ENCODE peak calls at places on chromosomes 3 and 15, in six cellular contexts. R, W, C, Y, D and M are unnamed samples. For H3K4me1, the result is how much of the 10 kb centered on the place peaks cover.

GRCh38 chr3:171679011-171679492 is 131.2 kb downstream of the PLD1 start:
- DNase-seq in D (no peak), R (no peak), W (no peak), Y (no peak), C (no peak), M (no peak)

GRCh38 chr3:178238179-178238578 is 298.1 kb upstream of the KCNMB2 start:
- DNase-seq in W (no peak), R (no peak), D (no peak), C (no peak), Y (no peak), M (no peak)

GRCh38 chr3:66115858-66116654 is 77.3 kb upstream of the MAGI1 start:
- DNase-seq in R (peak), D (peak), W (no peak), Y (peak), C (no peak), M (no peak)

GRCh38 chr15:32028921-32029320 is 1.4 kb upstream of the CHRNA7 start:
- DNase-seq in C (no peak), Y (peak), D (no peak), W (no peak), R (no peak), M (no peak)

GRCh38 chr15:71182522-71182921 is 67.3 kb downstream of the THSD4 start:
- DNase-seq in R (no peak), C (no peak), Y (no peak), W (no peak), D (no peak), M (no peak)

GRCh38 chr15:70538278-70538677 is 225.1 kb downstream of the UACA start:
- DNase-seq in Y (no peak), W (no peak), D (peak), R (no peak), C (no peak), M (no peak)

GRCh38 chr15:69794643-69795461 is 302.9 kb downstream of the TLE3 start:
- DNase-seq in C (no peak), D (peak), R (no peak), Y (peak), W (no peak), M (no peak)

GRCh38 chr3:125367403-125368230 is 7.5 kb downstream of the ZNF148 start:
- DNase-seq in Y (no peak), R (no peak), C (no peak), D (no peak), W (no peak), M (no peak)

GRCh38 chr15:82969353-82969752 is 16.7 kb upstream of the RAMAC start:
- DNase-seq in Y (no peak), W (no peak), C (no peak), R (no peak), D (no peak), M (no peak)

GRCh38 chr3:119302697-119303630 is 8.8 kb downstream of the ARHGAP31 start:
- DNase-seq in R (no peak), D (no peak), W (no peak), C (no peak), Y (no peak), M (no peak)

GRCh38 chr3:19077388-19077787 is 70.9 kb upstream of the KCNH8 start:
- DNase-seq in R (no peak), D (no peak), Y (no peak), C (no peak), W (no peak), M (no peak)

GRCh38 chr3:128864351-128864811 is 15.0 kb upstream of the ACAD9 start:
- DNase-seq in Y (no peak), W (no peak), R (no peak), D (no peak), C (no peak), M (no peak)

GRCh38 chr15:48423342-48423741 is 92.1 kb downstream of the DUT start:
- DNase-seq in C (no peak), Y (no peak), D (no peak), W (no peak), R (no peak), M (no peak)

GRCh38 chr15:51830279-51830806 is 890 bp downstream of the TMOD3 start:
- DNase-seq in R (no peak), Y (peak), W (no peak), D (no peak), C (no peak), M (no peak)

GRCh38 chr15:82132742-82133141 is 86.9 kb upstream of the MEX3B start:
- DNase-seq in Y (no peak), R (peak), D (no peak), W (no peak), C (no peak), M (no peak)

GRCh38 chr3:194757629-194758028 is 71.9 kb downstream of the FAM43A start:
- DNase-seq in W (no peak), Y (no peak), R (no peak), D (no peak), C (no peak), M (no peak)

GRCh38 chr15:45732544-45733130 is 97.8 kb downstream of the SQOR start:
- DNase-seq in Y (peak), W (no peak), D (no peak), R (no peak), C (no peak), M (no peak)

GRCh38 chr3:15281817-15282216 is 50.6 kb downstream of the SH3BP5 start:
- DNase-seq in C (no peak), Y (no peak), W (no peak), D (no peak), R (no peak), M (no peak)

GRCh38 chr3:15286022-15286421 is 46.4 kb downstream of the SH3BP5 start:
- DNase-seq in R (no peak), W (no peak), Y (no peak), C (no peak), D (no peak), M (no peak)

GRCh38 chr3:15280853-15281532 is 51.4 kb downstream of the SH3BP5 start:
- DNase-seq in C (no peak), W (no peak), Y (no peak), R (no peak), D (no peak), M (no peak)

GRCh38 chr3:15283702-15284101 is 48.7 kb downstream of the SH3BP5 start:
- DNase-seq in C (no peak), D (no peak), Y (no peak), R (no peak), W (no peak), M (no peak)

GRCh38 chr3:15284121-15284889 is 48.1 kb downstream of the SH3BP5 start:
- DNase-seq in C (no peak), W (no peak), D (peak), Y (peak), R (no peak), M (no peak)
- H3K4me1 ChIP-seq in C (under half), W (under half), D (under half), Y (under half), R (under half), M (half or more)

GRCh38 chr15:98755138-98755537 is 106.8 kb downstream of the IGF1R start:
- DNase-seq in D (no peak), R (no peak), C (no peak), Y (no peak), W (no peak), M (no peak)

GRCh38 chr15:98751767-98752166 is 103.4 kb downstream of the IGF1R start:
- DNase-seq in Y (no peak), C (no peak), R (no peak), D (no peak), W (no peak), M (no peak)

GRCh38 chr15:98755781-98756180 is 107.4 kb downstream of the IGF1R start:
- DNase-seq in W (no peak), D (no peak), C (no peak), R (no peak), Y (no peak), M (no peak)

GRCh38 chr15:98753726-98754125 is 105.4 kb downstream of the IGF1R start:
- DNase-seq in C (no peak), W (no peak), R (no peak), Y (no peak), D (no peak), M (no peak)

GRCh38 chr15:98754283-98755022 is 106.1 kb downstream of the IGF1R start:
- DNase-seq in Y (no peak), C (no peak), R (no peak), D (no peak), W (no peak), M (no peak)
- H3K4me3 ChIP-seq in Y (no peak), C (no peak), R (peak), D (no peak), W (no peak), M (no peak)

GRCh38 chr3:46942079-46942478 is 34.5 kb downstream of the CCDC12 start:
- DNase-seq in W (no peak), D (no peak), C (peak), Y (no peak), R (no peak), M (no peak)
- H3K4me1 ChIP-seq in W (under half), D (under half), C (under half), Y (half or more), R (under half), M (under half)

GRCh38 chr3:4752201-4753072 is 226.8 kb upstream of the BHLHE40 start:
- DNase-seq in Y (peak), W (no peak), D (no peak), C (peak), R (no peak), M (no peak)
- H3K4me3 ChIP-seq in Y (no peak), W (no peak), D (no peak), C (no peak), R (no peak), M (no peak)

DNA sequence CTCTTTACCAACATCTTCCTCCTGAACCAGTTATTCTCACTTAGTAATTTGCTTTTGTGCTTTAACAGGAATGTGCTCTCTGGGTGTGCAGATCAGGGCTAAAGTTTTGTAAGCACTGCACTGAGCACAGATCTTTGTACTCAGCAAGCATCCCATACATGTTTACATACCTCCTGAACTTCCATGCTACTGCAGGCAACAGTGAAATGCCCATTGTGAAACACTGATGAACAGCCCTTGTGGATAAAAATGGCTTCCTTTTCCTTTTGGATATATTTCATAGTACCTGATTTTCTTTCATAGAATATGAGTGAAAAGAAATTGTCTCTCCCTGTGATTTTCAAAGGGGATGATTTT is 855.9 kb downstream of the MCTP2 start:
- DNase-seq in Y (no peak), R (no peak), W (no peak), D (no peak), C (no peak), M (no peak)
- H3K4me1 ChIP-seq in Y (under half), R (under half), W (under half), D (under half), C (under half), M (under half)

GRCh38 chr3:196969001-196969659 is 497 bp upstream of the PIGZ start:
- DNase-seq in D (peak), C (no peak), W (no peak), Y (peak), R (no peak), M (peak)
- H3K4me3 ChIP-seq in D (peak), C (peak), W (peak), Y (peak), R (peak), M (peak)

DNA sequence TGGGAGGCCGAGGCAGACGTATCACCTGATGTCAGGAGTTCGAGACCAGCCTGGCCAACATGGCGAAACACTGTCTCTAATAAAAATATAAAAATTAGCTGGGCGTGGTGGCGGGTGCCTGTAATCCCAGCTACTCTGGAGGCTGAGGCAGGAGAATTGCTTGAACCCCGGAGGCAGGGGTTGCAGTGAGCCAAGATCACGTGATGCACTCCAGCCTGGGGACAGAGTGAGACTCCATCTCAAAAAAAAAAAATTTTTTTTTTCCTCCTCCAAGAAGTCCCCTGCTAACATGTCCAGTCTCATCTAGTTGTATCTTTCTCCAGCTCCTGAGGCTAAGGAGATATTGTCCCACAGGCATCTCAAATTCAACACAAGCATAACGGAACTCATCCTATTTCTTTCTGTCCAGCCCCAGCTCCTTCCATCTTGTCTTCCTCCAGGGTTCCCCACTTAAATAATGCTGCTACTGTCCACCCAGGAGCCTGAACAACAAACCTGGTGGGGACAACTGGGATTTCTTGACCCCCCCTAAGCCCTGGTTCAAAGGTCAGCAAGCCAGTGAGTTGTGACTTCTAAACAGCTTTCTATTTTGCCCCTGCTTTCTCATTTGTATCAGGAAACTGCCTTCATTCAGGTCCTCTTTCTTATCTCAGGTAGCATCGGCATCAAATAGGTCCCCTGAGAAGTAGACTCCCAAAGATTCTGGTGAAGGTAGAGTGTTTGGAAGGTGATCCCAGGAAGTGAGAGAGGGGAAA is 4.1 kb upstream of the MEF2A start:
- DNase-seq in R (no peak), Y (no peak), C (no peak), D (no peak), W (no peak), M (no peak)
- H3K4me1 ChIP-seq in R (under half), Y (under half), C (under half), D (under half), W (under half), M (under half)

DNA sequence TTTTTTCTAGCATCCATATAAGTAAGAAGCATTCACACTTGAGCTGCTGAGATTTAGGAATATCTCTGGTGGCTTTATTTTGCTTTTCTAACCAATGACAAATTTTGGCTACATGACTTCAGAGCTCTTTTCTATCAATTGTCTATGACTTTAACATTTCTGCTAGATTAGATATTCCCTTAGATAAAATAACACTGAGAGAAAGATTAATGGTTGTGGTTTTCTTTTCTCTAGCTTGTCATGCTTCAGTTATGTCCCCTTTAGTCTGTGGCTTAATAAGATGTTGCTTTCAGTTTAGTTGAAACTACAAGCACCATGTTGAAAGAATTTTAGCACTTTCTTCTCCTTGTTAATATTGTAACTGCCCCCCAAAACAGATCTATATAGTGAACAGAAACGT is 665.6 kb upstream of the CCDC54 start:
- DNase-seq in D (no peak), W (no peak), R (no peak), Y (no peak), C (no peak), M (no peak)
- H3K4me3 ChIP-seq in D (no peak), W (no peak), R (no peak), Y (no peak), C (no peak), M (no peak)